ENCODE peak calls at places on chromosome 13, in five cellular contexts. One of them, this sample, is unnamed.

GRCh38 chr13:113224486-113224885 is 15.1 kb downstream of the CUL4A start:
- DNase-seq in endodermal cell: no peak
- DNase-seq in NCI-H1048: no peak
- DNase-seq in Calu3: no peak
- DNase-seq in fibroblast of pulmonary artery: no peak
- DNase-seq in this sample: no peak

GRCh38 chr13:27510082-27510481 is 59.7 kb upstream of the MTIF3 start:
- DNase-seq in NCI-H1048: no peak
- DNase-seq in Calu3: no peak
- DNase-seq in endodermal cell: no peak
- DNase-seq in fibroblast of pulmonary artery: no peak
- DNase-seq in this sample: no peak

GRCh38 chr13:22110368-22110767 is 439.5 kb downstream of the FGF9 start:
- DNase-seq in fibroblast of pulmonary artery: no peak
- DNase-seq in NCI-H1048: no peak
- DNase-seq in Calu3: no peak
- DNase-seq in endodermal cell: no peak
- DNase-seq in this sample: no peak

GRCh38 chr13:33388254-33388998 is 102.9 kb upstream of the STARD13 start:
- DNase-seq in Calu3: peak
- DNase-seq in endodermal cell: no peak
- DNase-seq in NCI-H1048: no peak
- DNase-seq in fibroblast of pulmonary artery: no peak
- DNase-seq in this sample: no peak

GRCh38 chr13:113862766-113863510 is 938 bp downstream of the GAS6 start:
- DNase-seq in Calu3: no peak
- DNase-seq in fibroblast of pulmonary artery: peak
- DNase-seq in NCI-H1048: no peak
- DNase-seq in endodermal cell: peak
- DNase-seq in this sample: no peak

GRCh38 chr13:65074248-65074647 is 2155.9 kb downstream of the PCDH9 start:
- DNase-seq in fibroblast of pulmonary artery: no peak
- DNase-seq in NCI-H1048: no peak
- DNase-seq in endodermal cell: no peak
- DNase-seq in Calu3: no peak
- DNase-seq in this sample: no peak

GRCh38 chr13:66076417-66076816 is 1153.7 kb downstream of the PCDH9 start:
- DNase-seq in endodermal cell: no peak
- DNase-seq in fibroblast of pulmonary artery: peak
- DNase-seq in Calu3: no peak
- DNase-seq in NCI-H1048: no peak
- DNase-seq in this sample: no peak

GRCh38 chr13:113882716-113883115 is 18.8 kb upstream of the GAS6 start:
- DNase-seq in fibroblast of pulmonary artery: no peak
- DNase-seq in endodermal cell: peak
- DNase-seq in Calu3: no peak
- DNase-seq in NCI-H1048: no peak
- DNase-seq in this sample: no peak